ENCODE peak calls at places on chromosome X, in eight cellular contexts. I, P, F, D, S, O, K and W are unnamed samples.

GRCh38 chrX:119376312-119376711 is 22.8 kb upstream of the SLC25A43 start:
- DNase-seq in K (no peak), D (no peak), P (no peak), S (no peak), I (no peak), F (no peak), O (no peak), W (no peak)

GRCh38 chrX:139930923-139931645 is 1.8 kb downstream of the ATP11C start:
- DNase-seq in S (peak), F (no peak), O (no peak), P (peak), K (peak), I (no peak), D (peak), W (no peak)

GRCh38 chrX:22314692-22315091 is 42.0 kb downstream of the CBLL2 start:
- DNase-seq in S (no peak), I (peak), P (no peak), F (no peak), O (no peak), K (no peak), D (no peak), W (no peak)

GRCh38 chrX:35382966-35383365 is 415.2 kb upstream of the MAGEB16 start:
- DNase-seq in P (no peak), D (no peak), I (no peak), S (no peak), K (no peak), O (no peak), F (no peak), W (no peak)

GRCh38 chrX:40012800-40013682 is 84.7 kb downstream of the BCOR start:
- DNase-seq in S (peak), F (peak), P (peak), K (peak), I (peak), O (peak), D (peak), W (peak)

GRCh38 chrX:50635811-50636365 is 165.3 kb upstream of the DGKK start:
- DNase-seq in D (no peak), S (no peak), K (no peak), I (no peak), P (peak), O (peak), F (no peak), W (no peak)

GRCh38 chrX:63686878-63687714 is 97.9 kb downstream of the ARHGEF9 start:
- DNase-seq in P (no peak), I (peak), S (no peak), O (peak), F (no peak), D (peak), K (no peak), W (peak)

GRCh38 chrX:44306336-44306735 is 37.1 kb downstream of the EFHC2 start:
- DNase-seq in P (no peak), I (peak), S (no peak), O (peak), K (no peak), D (peak), F (peak), W (no peak)

GRCh38 chrX:141469469-141469868 is 115.1 kb downstream of the SPANXA1 start:
- DNase-seq in F (no peak), I (peak), O (peak), P (no peak), K (no peak), S (no peak), D (peak), W (no peak)

GRCh38 chrX:138128025-138128671 is 562.2 kb downstream of the ZIC3 start:
- DNase-seq in K (no peak), I (peak), P (no peak), D (peak), O (no peak), S (no peak), F (no peak), W (peak)

GRCh38 chrX:16418650-16419049 is 231.3 kb upstream of the S100G start:
- DNase-seq in P (no peak), D (no peak), K (no peak), I (no peak), F (no peak), S (no peak), O (no peak), W (no peak)

GRCh38 chrX:42694260-42694815 is 83.6 kb downstream of the PPP1R2C start:
- DNase-seq in F (no peak), S (no peak), P (no peak), I (no peak), K (no peak), D (peak), O (no peak), W (no peak)

GRCh38 chrX:9464435-9465371 is at the start of gene TBL1X:
- DNase-seq in O (no peak), P (peak), D (peak), I (peak), S (peak), F (no peak), K (peak), W (peak)

GRCh38 chrX:151396042-151396826 is 772 bp upstream of the VMA21 start:
- DNase-seq in O (no peak), D (peak), I (peak), S (no peak), F (no peak), P (peak), K (peak), W (no peak)

GRCh38 chrX:124033821-124034220 is 72.3 kb downstream of the STAG2 start:
- DNase-seq in P (no peak), D (peak), I (peak), S (no peak), K (no peak), O (peak), F (no peak), W (peak)

GRCh38 chrX:108071578-108071977 is 19.8 kb downstream of the PSMD10 start:
- DNase-seq in F (no peak), K (no peak), I (no peak), P (no peak), O (peak), S (no peak), D (peak), W (no peak)

GRCh38 chrX:153708415-153708814 is 15.8 kb downstream of the BCAP31 start:
- DNase-seq in O (peak), F (peak), D (peak), I (peak), S (peak), P (peak), K (peak), W (peak)

GRCh38 chrX:111095974-111096870 is at the start of gene PAK3:
- DNase-seq in F (peak), K (peak), D (peak), S (peak), O (no peak), I (peak), P (no peak), W (no peak)

GRCh38 chrX:1481636-1482529 is 29.2 kb upstream of the ASMTL start:
- DNase-seq in D (peak), P (peak), O (no peak), I (peak), K (no peak), F (no peak), S (no peak), W (peak)

GRCh38 chrX:15549189-15550012 is 48.8 kb downstream of the BMX start:
- DNase-seq in P (no peak), S (no peak), I (no peak), O (no peak), K (no peak), D (no peak), F (no peak), W (no peak)

GRCh38 chrX:72568406-72569092 is 4.1 kb downstream of the HDAC8 start:
- DNase-seq in D (peak), F (no peak), K (no peak), S (no peak), P (no peak), I (peak), O (no peak), W (peak)

GRCh38 chrX:55210931-55211677 is 9.0 kb upstream of the PAGE5 start:
- DNase-seq in O (no peak), K (no peak), I (no peak), P (no peak), D (no peak), S (no peak), F (no peak), W (no peak)

GRCh38 chrX:9465380-9466114 is 689 bp downstream of the TBL1X start:
- DNase-seq in S (peak), I (no peak), F (no peak), K (peak), D (peak), O (no peak), P (peak), W (no peak)

GRCh38 chrX:73668779-73669178 is 105.8 kb downstream of the CHIC1 start:
- DNase-seq in D (no peak), S (no peak), K (peak), P (peak), F (no peak), O (no peak), I (no peak), W (no peak)

GRCh38 chrX:136629084-136629750 is 18.7 kb upstream of the CD40LG start:
- DNase-seq in P (no peak), K (no peak), O (no peak), F (no peak), S (no peak), I (no peak), D (no peak), W (no peak)

GRCh38 chrX:5100004-5100403 is 1128.7 kb downstream of the NLGN4X start:
- DNase-seq in I (no peak), F (no peak), D (no peak), O (no peak), P (no peak), S (no peak), K (no peak), W (no peak)

GRCh38 chrX:31128849-31129248 is 57.0 kb upstream of the FTHL17 start:
- DNase-seq in K (no peak), I (no peak), S (no peak), D (no peak), P (no peak), F (no peak), O (no peak), W (no peak)

GRCh38 chrX:72216973-72217372 is 21.9 kb downstream of the ERCC6L start:
- DNase-seq in F (no peak), K (no peak), I (no peak), D (no peak), P (no peak), O (no peak), S (no peak), W (no peak)

GRCh38 chrX:17736856-17737706 is at the start of gene SCML1:
- DNase-seq in S (peak), F (peak), D (peak), K (peak), P (peak), I (peak), O (peak), W (peak)

GRCh38 chrX:13469963-13470679 is 99.3 kb upstream of the EGFL6 start:
- DNase-seq in S (no peak), F (no peak), D (peak), O (peak), P (no peak), K (no peak), I (peak), W (peak)

GRCh38 chrX:44400588-44400987 is 57.1 kb upstream of the EFHC2 start:
- DNase-seq in I (peak), K (no peak), S (no peak), D (peak), F (peak), P (no peak), O (peak), W (peak)

GRCh38 chrX:96140796-96141195 is 543.8 kb upstream of the DIAPH2 start:
- DNase-seq in F (no peak), S (no peak), K (no peak), O (no peak), D (no peak), P (no peak), I (no peak), W (no peak)

GRCh38 chrX:97685753-97686152 is 802.0 kb downstream of the RPA4 start:
- DNase-seq in F (no peak), D (peak), O (peak), I (peak), P (no peak), K (no peak), S (no peak), W (peak)

GRCh38 chrX:134622056-134622812 is 36.0 kb downstream of the PLAC1 start:
- DNase-seq in S (no peak), O (peak), K (no peak), F (no peak), D (peak), I (peak), P (no peak), W (peak)

GRCh38 chrX:85851418-85851817 is 195.9 kb downstream of the CHM start:
- DNase-seq in S (no peak), O (no peak), D (peak), I (peak), F (no peak), P (no peak), K (no peak), W (peak)
- TF ChIP-seq CTCF in S (no peak), O (peak), D (peak), I (peak), F (peak), P (peak), K (no peak), W (peak)

GRCh38 chrX:24498181-24498580 is 33.1 kb downstream of the PDK3 start:
- DNase-seq in K (no peak), S (no peak), F (no peak), O (no peak), D (peak), P (no peak), I (peak), W (peak)
- TF ChIP-seq CTCF in K (no peak), S (no peak), F (no peak), O (peak), D (no peak), P (peak), I (peak), W (peak)

GRCh38 chrX:109716431-109717028 is 16.5 kb downstream of the ACSL4 start:
- DNase-seq in P (no peak), F (no peak), I (peak), K (no peak), O (no peak), D (peak), S (no peak), W (no peak)

GRCh38 chrX:109714340-109714958 is 18.6 kb downstream of the ACSL4 start:
- DNase-seq in O (peak), S (no peak), I (peak), F (peak), K (no peak), D (peak), P (no peak), W (peak)

GRCh38 chrX:109719262-109719661 is 13.8 kb downstream of the ACSL4 start:
- DNase-seq in P (no peak), S (no peak), D (no peak), K (no peak), O (no peak), I (no peak), F (no peak), W (no peak)
- TF ChIP-seq CTCF in P (no peak), S (no peak), D (no peak), K (no peak), O (no peak), I (no peak), F (no peak), W (no peak)

GRCh38 chrX:131675596-131676194 is 131.8 kb downstream of the OR13H1 start:
- DNase-seq in S (no peak), F (no peak), D (peak), P (no peak), I (peak), K (no peak), O (no peak), W (no peak)
- TF ChIP-seq CTCF in S (no peak), F (peak), D (peak), P (peak), I (peak), K (no peak), O (peak), W (peak)

GRCh38 chrX:102129473-102129872 is 4.0 kb downstream of the TCEAL2 start:
- DNase-seq in F (no peak), K (no peak), O (no peak), D (peak), S (no peak), P (no peak), I (peak), W (no peak)
- TF ChIP-seq CTCF in F (peak), K (no peak), O (peak), D (no peak), S (no peak), P (peak), I (peak), W (peak)